ENCODE peak calls at places on chromosome 11, in five cellular contexts. One of them, this sample, is unnamed.

GRCh38 chr11:69101792-69102152 is 53.0 kb downstream of the TPCN2 start:
- DNase-seq in iPS-NIHi11: no peak
- DNase-seq in A172: no peak
- DNase-seq in germinal center: no peak
- DNase-seq in occipital lobe: no peak
- DNase-seq in this sample: no peak

GRCh38 chr11:67352546-67353316 is 615 bp downstream of the POLD4 start:
- DNase-seq in iPS-NIHi11: peak
- DNase-seq in A172: no peak
- DNase-seq in germinal center: peak
- DNase-seq in occipital lobe: no peak
- DNase-seq in this sample: no peak

GRCh38 chr11:65502274-65502851 is 3.5 kb downstream of the MALAT1 start:
- DNase-seq in iPS-NIHi11: no peak
- DNase-seq in A172: peak
- DNase-seq in germinal center: no peak
- DNase-seq in occipital lobe: no peak
- DNase-seq in this sample: no peak

GRCh38 chr11:72738199-72739141 is 13.7 kb downstream of the ARAP1 start:
- DNase-seq in iPS-NIHi11: no peak
- DNase-seq in A172: peak
- DNase-seq in germinal center: peak
- DNase-seq in occipital lobe: no peak
- DNase-seq in this sample: peak

GRCh38 chr11:5611627-5612026 is 13.2 kb upstream of the TRIM34 start:
- DNase-seq in iPS-NIHi11: no peak
- DNase-seq in A172: no peak
- DNase-seq in germinal center: no peak
- DNase-seq in occipital lobe: no peak
- DNase-seq in this sample: no peak

GRCh38 chr11:131609921-131610320 is 239.5 kb downstream of the NTM start:
- DNase-seq in iPS-NIHi11: no peak
- DNase-seq in A172: no peak
- DNase-seq in germinal center: no peak
- DNase-seq in occipital lobe: no peak
- DNase-seq in this sample: no peak

GRCh38 chr11:504053-504993 is 2.7 kb downstream of the RNH1 start:
- DNase-seq in iPS-NIHi11: peak
- DNase-seq in A172: no peak
- DNase-seq in germinal center: peak
- DNase-seq in occipital lobe: no peak
- DNase-seq in this sample: no peak

GRCh38 chr11:130612291-130612802 is 163.9 kb downstream of the ADAMTS15 start:
- DNase-seq in iPS-NIHi11: no peak
- DNase-seq in A172: peak
- DNase-seq in germinal center: no peak
- DNase-seq in occipital lobe: no peak
- DNase-seq in this sample: no peak

GRCh38 chr11:235998-236773 is at the start of gene SIRT3:
- DNase-seq in iPS-NIHi11: peak
- DNase-seq in A172: peak
- DNase-seq in germinal center: peak
- DNase-seq in occipital lobe: peak
- DNase-seq in this sample: peak

GRCh38 chr11:19216021-19216420 is 14.2 kb upstream of the CSRP3 start:
- DNase-seq in iPS-NIHi11: no peak
- DNase-seq in A172: no peak
- DNase-seq in germinal center: no peak
- DNase-seq in occipital lobe: no peak
- DNase-seq in this sample: no peak

GRCh38 chr11:85750646-85751045 is 60.3 kb downstream of the SYTL2 start:
- DNase-seq in iPS-NIHi11: no peak
- DNase-seq in A172: no peak
- DNase-seq in germinal center: no peak
- DNase-seq in occipital lobe: no peak
- DNase-seq in this sample: no peak

GRCh38 chr11:109971184-109971523 is 122.0 kb upstream of the ZC3H12C start:
- DNase-seq in iPS-NIHi11: no peak
- DNase-seq in A172: peak
- DNase-seq in germinal center: no peak
- DNase-seq in occipital lobe: no peak
- DNase-seq in this sample: no peak